ENCODE peak calls at places on chromosomes 2 and 18, in ten cellular contexts. J is HepG2, W is A549, N is WTC11, C is NB4, Q is endothelial cell of umbilical vein, R is K562, T is SK-N-SH, U is GM12878, H is HCT116. F is an unnamed sample.

GRCh38 chr18:47930086-47930843 is at the start of gene SMAD2:
- DNase-seq in R (peak), H (peak), C (peak), Q (peak), N (peak), J (peak), U (no peak), T (peak), W (peak), F (peak)

GRCh38 chr18:13178976-13179375 is 39.6 kb upstream of the LDLRAD4 start:
- DNase-seq in C (no peak), T (no peak), N (no peak), R (no peak), J (no peak), W (no peak), Q (no peak), U (no peak), H (no peak), F (no peak)

GRCh38 chr2:171080607-171081006 is 80.1 kb downstream of the TLK1 start:
- DNase-seq in Q (no peak), H (no peak), J (no peak), W (no peak), R (no peak), T (no peak), C (no peak), N (no peak), U (no peak), F (no peak)

GRCh38 chr18:7805880-7806279 is 238.8 kb downstream of the PTPRM start:
- DNase-seq in W (peak), H (no peak), U (no peak), R (no peak), J (no peak), T (no peak), N (no peak), C (no peak), Q (no peak), F (no peak)

GRCh38 chr18:10495936-10496335 is 29.9 kb upstream of the NAPG start:
- DNase-seq in C (no peak), H (no peak), W (no peak), Q (no peak), T (no peak), J (no peak), N (no peak), R (no peak), U (no peak), F (no peak)

GRCh38 chr2:209121691-209122090 is 302.2 kb upstream of the MAP2 start:
- DNase-seq in U (peak), C (no peak), H (no peak), J (no peak), T (no peak), N (no peak), R (no peak), Q (no peak), W (no peak), F (no peak)

GRCh38 chr2:208671312-208671711 is 264.7 kb downstream of the PTH2R start:
- DNase-seq in T (peak), R (no peak), N (no peak), W (no peak), C (no peak), J (no peak), Q (no peak), U (no peak), H (no peak), F (no peak)

GRCh38 chr2:241191101-241191500 is 2.6 kb downstream of the ANO7 start:
- DNase-seq in R (no peak), H (no peak), W (no peak), U (no peak), T (no peak), J (no peak), N (no peak), Q (no peak), C (no peak), F (no peak)

GRCh38 chr2:149692837-149693518 is 105.4 kb upstream of the MMADHC start:
- DNase-seq in Q (no peak), N (no peak), T (no peak), C (no peak), U (no peak), R (no peak), J (no peak), H (no peak), W (no peak), F (no peak)

GRCh38 chr2:227503433-227504406 is 31.8 kb downstream of the AGFG1 start:
- DNase-seq in J (peak), R (peak), U (no peak), W (peak), H (peak), Q (peak), C (peak), T (no peak), N (no peak), F (no peak)

GRCh38 chr2:98445167-98445522 is 487 bp downstream of the INPP4A start:
- DNase-seq in W (no peak), T (no peak), Q (peak), J (no peak), C (peak), R (no peak), H (no peak), U (no peak), N (no peak), F (no peak)

GRCh38 chr2:238927746-238928519 is 80.0 kb downstream of the TWIST2 start:
- DNase-seq in H (no peak), Q (no peak), J (no peak), R (no peak), C (no peak), U (no peak), N (no peak), T (no peak), W (no peak), F (no peak)

GRCh38 chr18:2787225-2787624 is 59.6 kb upstream of the EMILIN2 start:
- DNase-seq in J (no peak), W (no peak), U (no peak), T (no peak), N (no peak), H (no peak), Q (no peak), R (no peak), C (no peak), F (no peak)

GRCh38 chr2:196256585-196256984 is 85.2 kb upstream of the STK17B start:
- DNase-seq in R (no peak), U (no peak), W (no peak), N (no peak), T (no peak), H (no peak), C (no peak), Q (no peak), J (no peak), F (no peak)

GRCh38 chr2:159091381-159091780 is 122.9 kb downstream of the TANC1 start:
- DNase-seq in N (no peak), H (no peak), C (no peak), U (no peak), W (no peak), T (no peak), R (no peak), Q (peak), J (no peak), F (no peak)

GRCh38 chr18:61189376-61189775 is 143.9 kb upstream of the CDH20 start:
- DNase-seq in J (no peak), N (no peak), Q (no peak), C (no peak), T (peak), R (no peak), U (no peak), W (no peak), H (no peak), F (no peak)

GRCh38 chr2:12731701-12732280 is 15.1 kb downstream of the TRIB2 start:
- DNase-seq in J (no peak), H (no peak), R (no peak), W (no peak), T (no peak), N (no peak), U (no peak), C (peak), Q (no peak), F (no peak)

GRCh38 chr2:226661789-226662545 is 137.7 kb downstream of the IRS1 start:
- DNase-seq in C (no peak), N (no peak), J (no peak), W (peak), H (peak), T (no peak), U (no peak), Q (no peak), R (peak), F (no peak)

GRCh38 chr2:106575955-106576354 is 88.8 kb downstream of the CD8B2 start:
- DNase-seq in H (no peak), N (peak), U (no peak), C (no peak), Q (no peak), T (peak), R (no peak), W (no peak), J (no peak), F (no peak)

GRCh38 chr2:127506502-127506901 is 19.8 kb downstream of the IWS1 start:
- DNase-seq in U (no peak), N (no peak), W (no peak), R (no peak), Q (no peak), T (no peak), J (no peak), H (no peak), C (peak), F (no peak)

GRCh38 chr2:237507478-237507877 is 20.4 kb downstream of the MLPH start:
- DNase-seq in R (no peak), H (no peak), C (no peak), T (no peak), U (no peak), W (no peak), Q (no peak), J (no peak), N (no peak), F (no peak)

GRCh38 chr2:121697108-121697631 is 39.5 kb downstream of the NIFK start:
- DNase-seq in J (no peak), W (no peak), H (no peak), T (no peak), N (no peak), C (no peak), Q (peak), U (no peak), R (peak), F (no peak)

GRCh38 chr2:156841321-156841720 is 405.1 kb downstream of the GPD2 start:
- DNase-seq in J (no peak), W (no peak), R (no peak), Q (no peak), T (no peak), U (no peak), C (no peak), H (no peak), N (no peak), F (no peak)

GRCh38 chr18:21682276-21683051 is 22.1 kb downstream of the ABHD3 start:
- DNase-seq in H (no peak), R (no peak), N (no peak), W (no peak), U (peak), T (no peak), C (peak), Q (peak), J (no peak), F (no peak)

GRCh38 chr2:179429060-179429471 is 164.4 kb upstream of the SESTD1 start:
- DNase-seq in R (no peak), H (no peak), Q (no peak), C (no peak), J (no peak), W (no peak), U (no peak), N (peak), T (peak), F (no peak)

GRCh38 chr2:39512941-39513340 is 75.9 kb upstream of the MAP4K3 start:
- DNase-seq in H (no peak), R (peak), W (no peak), C (no peak), N (no peak), J (no peak), U (no peak), Q (peak), T (no peak), F (no peak)

GRCh38 chr2:198775737-198776136 is 682.0 kb downstream of the SATB2 start:
- DNase-seq in C (no peak), N (no peak), Q (no peak), J (no peak), W (no peak), T (no peak), H (no peak), R (no peak), U (no peak), F (no peak)

GRCh38 chr2:180905002-180905401 is 75.4 kb upstream of the UBE2E3 start:
- DNase-seq in N (no peak), W (no peak), H (no peak), C (peak), J (no peak), R (no peak), U (no peak), T (no peak), Q (no peak), F (no peak)
- TF ChIP-seq MAX in N (no peak), W (no peak), H (no peak), C (no peak), J (no peak), R (no peak), U (no peak), T (no peak), Q (no peak), F (no peak)

DNA sequence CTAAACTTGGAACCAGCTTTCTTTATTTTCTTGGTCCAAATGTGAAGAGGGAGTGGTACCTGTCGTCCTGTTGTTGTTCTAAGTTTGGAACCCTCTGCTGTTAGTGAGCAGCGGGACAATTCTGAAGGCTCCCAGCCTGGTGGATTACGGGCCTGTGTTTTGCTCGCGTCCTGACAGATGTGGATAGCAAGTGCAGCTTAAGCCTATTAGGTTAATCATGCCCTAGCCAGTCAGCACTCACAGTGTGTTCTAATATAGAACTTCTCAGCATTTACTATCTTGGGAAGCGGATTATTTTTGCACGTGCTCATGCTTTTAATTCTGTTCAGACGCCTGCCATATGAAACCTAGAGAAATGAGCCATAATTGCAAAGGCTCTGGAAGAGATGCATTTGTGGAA is at the start of gene PCARE:
- DNase-seq in R (no peak), T (no peak), H (no peak), C (no peak), U (no peak), W (no peak), J (no peak), N (no peak), Q (no peak), F (no peak)
- TF ChIP-seq MAX in R (no peak), T (no peak), H (no peak), C (no peak), U (no peak), W (no peak), J (no peak), N (no peak), Q (no peak), F (no peak)

GRCh38 chr18:23355206-23355605 is 97.9 kb upstream of the RIOK3 start:
- DNase-seq in Q (peak), J (no peak), W (no peak), T (no peak), C (no peak), R (no peak), U (no peak), N (no peak), H (no peak), F (no peak)
- TF ChIP-seq MAX in Q (no peak), J (no peak), W (no peak), T (no peak), C (no peak), R (no peak), U (no peak), N (no peak), H (no peak), F (no peak)

GRCh38 chr2:26640331-26640745 is 828 bp downstream of the CIB4 start:
- DNase-seq in W (no peak), Q (no peak), J (peak), T (peak), C (peak), R (no peak), H (peak), U (no peak), N (peak), F (no peak)
- TF ChIP-seq MAX in W (no peak), Q (no peak), J (no peak), T (no peak), C (no peak), R (no peak), H (no peak), U (no peak), N (no peak), F (no peak)

GRCh38 chr2:216829533-216829932 is 30.3 kb downstream of the TNP1 start:
- DNase-seq in T (no peak), H (no peak), N (no peak), U (no peak), C (no peak), Q (no peak), R (peak), W (no peak), J (no peak), F (no peak)
- TF ChIP-seq MAX in T (no peak), H (no peak), N (no peak), U (no peak), C (no peak), Q (no peak), R (no peak), W (no peak), J (no peak), F (no peak)

GRCh38 chr2:3171564-3172264 is 205.9 kb downstream of the EIPR1 start:
- DNase-seq in U (no peak), Q (no peak), N (no peak), H (no peak), R (no peak), T (no peak), W (no peak), J (no peak), C (no peak), F (no peak)

GRCh38 chr2:3170792-3171455 is 206.7 kb downstream of the EIPR1 start:
- DNase-seq in Q (no peak), U (no peak), C (no peak), W (no peak), R (no peak), H (no peak), J (no peak), N (no peak), T (peak), F (no peak)

GRCh38 chr2:3168230-3168891 is 209.3 kb downstream of the EIPR1 start:
- DNase-seq in C (peak), N (peak), W (no peak), R (no peak), H (no peak), J (no peak), Q (no peak), T (peak), U (no peak), F (no peak)

GRCh38 chr2:3172265-3172935 is 205.2 kb downstream of the EIPR1 start:
- DNase-seq in Q (no peak), H (no peak), N (no peak), U (no peak), R (no peak), T (no peak), W (no peak), C (no peak), J (no peak), F (no peak)

GRCh38 chr2:3169106-3169870 is 208.3 kb downstream of the EIPR1 start:
- DNase-seq in N (no peak), H (no peak), Q (peak), J (no peak), R (no peak), T (peak), W (no peak), C (no peak), U (no peak), F (no peak)
- TF ChIP-seq MAX in N (no peak), H (no peak), Q (no peak), J (no peak), R (no peak), T (no peak), W (no peak), C (no peak), U (no peak), F (no peak)

GRCh38 chr2:189674374-189675112 is at the start of gene ANKAR:
- DNase-seq in R (no peak), Q (peak), N (peak), T (peak), H (no peak), J (peak), W (peak), U (peak), C (peak), F (peak)

GRCh38 chr2:189676471-189676870 is 2.0 kb downstream of the ANKAR start:
- DNase-seq in T (no peak), R (no peak), W (no peak), C (no peak), J (no peak), Q (no peak), H (no peak), U (no peak), N (no peak), F (no peak)

GRCh38 chr2:189679224-189679623 is 4.8 kb downstream of the ANKAR start:
- DNase-seq in H (no peak), W (no peak), C (no peak), N (no peak), U (no peak), Q (no peak), J (no peak), R (no peak), T (no peak), F (no peak)

GRCh38 chr2:189669913-189670312 is 4.6 kb upstream of the ANKAR start:
- DNase-seq in Q (no peak), W (no peak), U (no peak), T (no peak), R (no peak), J (peak), N (no peak), C (no peak), H (no peak), F (no peak)

GRCh38 chr2:189673661-189674373 is 653 bp upstream of the ANKAR start:
- DNase-seq in C (no peak), N (no peak), R (no peak), H (no peak), T (peak), W (no peak), J (no peak), U (no peak), Q (no peak), F (no peak)
- TF ChIP-seq MAX in C (no peak), N (no peak), R (no peak), H (no peak), T (no peak), W (no peak), J (no peak), U (no peak), Q (no peak), F (no peak)